ENCODE peak calls at places on chromosomes 13 and 19, in eight cellular contexts. One of them, this sample, is unnamed.

GRCh38 chr19:6076675-6077463 is 33.4 kb downstream of the RFX2 start:
- DNase-seq in astrocyte of the spinal cord: peak; percentile 91
- DNase-seq in upper lobe of left lung: no peak
- DNase-seq in fibroblast of lung: peak; percentile 94
- DNase-seq in osteocyte: no peak
- DNase-seq in epithelial cell of esophagus: peak; percentile 82
- DNase-seq in mucosa of descending colon: no peak
- DNase-seq in Caco-2: no peak
- DNase-seq in this sample: peak; percentile 87

GRCh38 chr13:49241296-49241695 is 6.4 kb upstream of the CDADC1 start:
- DNase-seq in astrocyte of the spinal cord: no peak
- DNase-seq in upper lobe of left lung: no peak
- DNase-seq in fibroblast of lung: no peak
- DNase-seq in osteocyte: no peak
- DNase-seq in epithelial cell of esophagus: no peak
- DNase-seq in mucosa of descending colon: no peak
- DNase-seq in Caco-2: no peak
- DNase-seq in this sample: no peak

GRCh38 chr19:44696939-44697669 is 1.8 kb upstream of the CEACAM16 start:
- DNase-seq in astrocyte of the spinal cord: no peak
- DNase-seq in upper lobe of left lung: peak; percentile 70
- DNase-seq in fibroblast of lung: no peak
- DNase-seq in osteocyte: no peak
- DNase-seq in epithelial cell of esophagus: no peak
- DNase-seq in mucosa of descending colon: no peak
- DNase-seq in Caco-2: no peak
- DNase-seq in this sample: no peak

GRCh38 chr13:71877280-71877653 is 10.3 kb upstream of the DACH1 start:
- DNase-seq in astrocyte of the spinal cord: no peak
- DNase-seq in upper lobe of left lung: no peak
- DNase-seq in fibroblast of lung: peak; percentile 8
- DNase-seq in osteocyte: no peak
- DNase-seq in epithelial cell of esophagus: no peak
- DNase-seq in mucosa of descending colon: no peak
- DNase-seq in Caco-2: peak; percentile 4
- DNase-seq in this sample: no peak

GRCh38 chr19:12205296-12205695 is 42.4 kb downstream of the ZNF136 start:
- DNase-seq in astrocyte of the spinal cord: no peak
- DNase-seq in upper lobe of left lung: no peak
- DNase-seq in fibroblast of lung: no peak
- DNase-seq in osteocyte: no peak
- DNase-seq in epithelial cell of esophagus: no peak
- DNase-seq in mucosa of descending colon: no peak
- DNase-seq in Caco-2: no peak
- DNase-seq in this sample: no peak

GRCh38 chr13:113532156-113532806 is 41.8 kb upstream of the DCUN1D2 start:
- DNase-seq in astrocyte of the spinal cord: peak; percentile 17
- DNase-seq in upper lobe of left lung: no peak
- DNase-seq in fibroblast of lung: peak; percentile 36
- DNase-seq in osteocyte: no peak
- DNase-seq in epithelial cell of esophagus: no peak
- DNase-seq in mucosa of descending colon: no peak
- DNase-seq in Caco-2: peak; percentile 80
- DNase-seq in this sample: no peak

GRCh38 chr13:100650321-100650720 is 24.3 kb downstream of the TMTC4 start:
- DNase-seq in astrocyte of the spinal cord: no peak
- DNase-seq in upper lobe of left lung: no peak
- DNase-seq in fibroblast of lung: no peak
- DNase-seq in osteocyte: no peak
- DNase-seq in epithelial cell of esophagus: no peak
- DNase-seq in mucosa of descending colon: no peak
- DNase-seq in Caco-2: no peak
- DNase-seq in this sample: no peak

GRCh38 chr19:1213391-1214286 is 8.1 kb downstream of the STK11 start:
- DNase-seq in astrocyte of the spinal cord: peak; percentile 54
- DNase-seq in upper lobe of left lung: peak; percentile 73
- DNase-seq in fibroblast of lung: peak; percentile 78
- DNase-seq in osteocyte: no peak
- DNase-seq in epithelial cell of esophagus: peak; percentile 98
- DNase-seq in mucosa of descending colon: peak; percentile 75
- DNase-seq in Caco-2: no peak
- DNase-seq in this sample: no peak

GRCh38 chr13:102905905-102906304 is 60.1 kb downstream of the ERCC5 start:
- DNase-seq in astrocyte of the spinal cord: no peak
- DNase-seq in upper lobe of left lung: no peak
- DNase-seq in fibroblast of lung: no peak
- DNase-seq in osteocyte: no peak
- DNase-seq in epithelial cell of esophagus: no peak
- DNase-seq in mucosa of descending colon: no peak
- DNase-seq in Caco-2: no peak
- DNase-seq in this sample: no peak

GRCh38 chr13:47843005-47843404 is 158.1 kb downstream of the SUCLA2 start:
- DNase-seq in astrocyte of the spinal cord: no peak
- DNase-seq in upper lobe of left lung: no peak
- DNase-seq in fibroblast of lung: no peak
- DNase-seq in osteocyte: no peak
- DNase-seq in epithelial cell of esophagus: no peak
- DNase-seq in mucosa of descending colon: no peak
- DNase-seq in Caco-2: no peak
- DNase-seq in this sample: no peak

GRCh38 chr13:54248306-54248705 is 1219.7 kb downstream of the OLFM4 start:
- DNase-seq in astrocyte of the spinal cord: no peak
- DNase-seq in upper lobe of left lung: no peak
- DNase-seq in fibroblast of lung: no peak
- DNase-seq in osteocyte: no peak
- DNase-seq in epithelial cell of esophagus: no peak
- DNase-seq in mucosa of descending colon: no peak
- DNase-seq in Caco-2: no peak
- DNase-seq in this sample: no peak

GRCh38 chr19:1767464-1767933 is 14.2 kb downstream of the ONECUT3 start:
- DNase-seq in astrocyte of the spinal cord: no peak
- DNase-seq in upper lobe of left lung: peak; percentile 28
- DNase-seq in fibroblast of lung: no peak
- DNase-seq in osteocyte: no peak
- DNase-seq in epithelial cell of esophagus: no peak
- DNase-seq in mucosa of descending colon: peak; percentile 61
- DNase-seq in Caco-2: peak; percentile 67
- DNase-seq in this sample: no peak

GRCh38 chr13:55087085-55087484 is 2053.6 kb upstream of the PRR20A start:
- DNase-seq in astrocyte of the spinal cord: no peak
- DNase-seq in upper lobe of left lung: no peak
- DNase-seq in fibroblast of lung: no peak
- DNase-seq in osteocyte: no peak
- DNase-seq in epithelial cell of esophagus: no peak
- DNase-seq in mucosa of descending colon: no peak
- DNase-seq in Caco-2: no peak
- DNase-seq in this sample: no peak

GRCh38 chr13:110109910-110110309 is 197.0 kb downstream of the COL4A1 start:
- DNase-seq in astrocyte of the spinal cord: peak; percentile 91
- DNase-seq in upper lobe of left lung: no peak
- DNase-seq in fibroblast of lung: peak; percentile 96
- DNase-seq in osteocyte: no peak
- DNase-seq in epithelial cell of esophagus: peak; percentile 75
- DNase-seq in mucosa of descending colon: peak; percentile 39
- DNase-seq in Caco-2: no peak
- DNase-seq in this sample: peak; percentile 83

GRCh38 chr13:106314417-106314816 is 221.0 kb downstream of the EFNB2 start:
- DNase-seq in astrocyte of the spinal cord: no peak
- DNase-seq in upper lobe of left lung: no peak
- DNase-seq in fibroblast of lung: no peak
- DNase-seq in osteocyte: no peak
- DNase-seq in epithelial cell of esophagus: no peak
- DNase-seq in mucosa of descending colon: no peak
- DNase-seq in Caco-2: no peak
- DNase-seq in this sample: no peak

GRCh38 chr19:2199215-2199614 is 35.5 kb downstream of the DOT1L start:
- DNase-seq in astrocyte of the spinal cord: no peak
- DNase-seq in upper lobe of left lung: no peak
- DNase-seq in fibroblast of lung: no peak
- DNase-seq in osteocyte: no peak
- DNase-seq in epithelial cell of esophagus: no peak
- DNase-seq in mucosa of descending colon: no peak
- DNase-seq in Caco-2: no peak
- DNase-seq in this sample: no peak

DNA sequence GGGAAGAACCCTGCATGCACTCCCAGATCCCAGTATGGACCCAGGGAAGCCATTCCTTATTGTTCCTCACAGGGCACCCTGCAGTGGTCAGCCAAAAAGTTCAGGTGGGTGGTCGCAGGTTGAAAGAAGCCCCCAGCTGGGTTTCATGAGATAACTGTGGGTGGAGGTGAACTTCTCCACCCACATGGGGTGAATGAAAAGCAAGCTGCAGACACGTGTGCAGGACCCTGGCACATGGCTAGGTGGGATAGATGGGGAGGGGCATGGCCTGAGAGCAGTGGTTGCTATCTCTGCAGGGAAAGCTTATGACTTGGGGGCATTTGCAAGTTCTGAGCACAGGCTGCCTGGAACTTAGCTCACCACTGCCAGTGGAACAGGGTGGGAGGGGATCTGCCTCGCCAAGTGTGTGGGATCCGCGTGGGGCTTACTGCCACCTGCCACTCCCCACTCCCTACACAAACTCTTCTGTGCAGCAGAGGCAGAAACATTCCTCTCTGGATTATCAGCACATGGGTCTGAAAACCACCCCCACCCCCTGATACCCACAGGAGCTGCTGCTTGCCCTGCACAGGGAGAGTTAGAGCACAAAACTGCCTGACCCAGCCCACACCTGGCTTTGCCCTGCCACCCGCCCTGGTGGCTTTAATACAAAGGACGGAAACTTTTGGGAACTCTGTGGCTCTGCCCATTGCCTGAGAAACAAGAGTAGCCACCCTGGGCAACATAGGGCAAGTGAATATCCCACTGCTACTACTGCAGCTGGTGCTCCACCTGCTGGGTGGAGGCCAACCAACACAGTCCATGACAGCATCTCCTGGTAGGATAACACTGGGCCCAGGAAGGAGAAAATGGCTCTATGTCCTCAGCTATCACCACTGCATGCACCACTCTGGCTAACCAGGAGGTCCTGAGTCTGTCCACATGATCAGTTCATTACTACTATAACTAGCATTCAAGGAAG is 24.4 kb downstream of the PLA2G4C start:
- DNase-seq in astrocyte of the spinal cord: no peak
- DNase-seq in upper lobe of left lung: no peak
- DNase-seq in fibroblast of lung: no peak
- DNase-seq in osteocyte: no peak
- DNase-seq in epithelial cell of esophagus: no peak
- DNase-seq in mucosa of descending colon: no peak
- DNase-seq in Caco-2: peak; percentile 34
- DNase-seq in this sample: no peak
- TF ChIP-seq CTCF in astrocyte of the spinal cord: peak; percentile 8
- TF ChIP-seq CTCF in upper lobe of left lung: no peak
- TF ChIP-seq CTCF in fibroblast of lung: no peak
- TF ChIP-seq CTCF in osteocyte: no peak
- TF ChIP-seq CTCF in epithelial cell of esophagus: no peak
- TF ChIP-seq CTCF in mucosa of descending colon: no peak
- TF ChIP-seq CTCF in Caco-2: peak; percentile 50
- TF ChIP-seq CTCF in this sample: no peak

DNA sequence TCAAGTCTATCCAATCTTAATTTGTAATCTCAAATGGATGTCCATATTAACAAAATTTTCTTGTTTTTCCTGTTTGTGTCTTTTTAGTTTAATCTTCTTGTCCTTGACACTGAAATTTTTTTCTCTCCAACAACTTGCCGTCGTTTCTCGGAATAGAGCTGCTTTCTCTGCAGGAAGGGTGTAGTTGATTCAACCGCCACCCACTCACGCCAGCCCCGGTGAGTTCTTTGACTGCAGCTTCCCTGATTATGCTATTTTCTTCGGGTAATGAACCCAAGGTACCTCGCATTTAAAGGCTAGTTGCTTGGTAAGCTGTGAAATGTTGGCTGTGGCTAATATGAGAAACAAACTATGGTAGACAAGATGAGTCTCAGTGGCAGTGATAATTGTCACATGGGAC is 72.2 kb downstream of the DPRX start:
- DNase-seq in astrocyte of the spinal cord: no peak
- DNase-seq in upper lobe of left lung: no peak
- DNase-seq in fibroblast of lung: no peak
- DNase-seq in osteocyte: no peak
- DNase-seq in epithelial cell of esophagus: no peak
- DNase-seq in mucosa of descending colon: no peak
- DNase-seq in Caco-2: no peak
- DNase-seq in this sample: no peak
- TF ChIP-seq CTCF in astrocyte of the spinal cord: no peak
- TF ChIP-seq CTCF in upper lobe of left lung: no peak
- TF ChIP-seq CTCF in fibroblast of lung: no peak
- TF ChIP-seq CTCF in osteocyte: no peak
- TF ChIP-seq CTCF in epithelial cell of esophagus: no peak
- TF ChIP-seq CTCF in mucosa of descending colon: no peak
- TF ChIP-seq CTCF in Caco-2: no peak
- TF ChIP-seq CTCF in this sample: no peak

DNA sequence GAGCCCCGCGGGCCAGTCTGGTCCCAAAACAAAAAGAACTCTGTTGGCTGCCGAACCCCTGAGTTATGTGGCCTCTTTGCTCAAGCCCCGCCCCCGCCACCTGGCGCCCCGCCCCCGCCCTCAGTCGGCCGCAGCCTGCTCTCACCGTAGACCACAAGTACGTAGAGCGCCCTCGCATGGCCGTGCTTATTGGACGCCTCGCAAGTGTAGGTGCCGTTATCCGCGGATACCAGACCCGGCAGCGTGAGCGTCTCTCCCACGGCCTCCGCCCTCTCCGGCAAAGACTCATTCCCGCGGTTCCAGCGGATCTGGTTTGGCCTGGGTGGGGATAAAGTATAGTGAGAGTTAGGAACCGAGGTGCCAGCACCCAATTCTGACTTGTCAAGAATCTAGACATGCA is 5.5 kb upstream of the ZNF428 start:
- DNase-seq in astrocyte of the spinal cord: no peak
- DNase-seq in upper lobe of left lung: peak; percentile 66
- DNase-seq in fibroblast of lung: no peak
- DNase-seq in osteocyte: no peak
- DNase-seq in epithelial cell of esophagus: peak; percentile 71
- DNase-seq in mucosa of descending colon: peak; percentile 88
- DNase-seq in Caco-2: no peak
- DNase-seq in this sample: no peak
- TF ChIP-seq CTCF in astrocyte of the spinal cord: no peak
- TF ChIP-seq CTCF in upper lobe of left lung: no peak
- TF ChIP-seq CTCF in fibroblast of lung: no peak
- TF ChIP-seq CTCF in osteocyte: no peak
- TF ChIP-seq CTCF in epithelial cell of esophagus: peak; percentile 39
- TF ChIP-seq CTCF in mucosa of descending colon: peak; percentile 29
- TF ChIP-seq CTCF in Caco-2: no peak
- TF ChIP-seq CTCF in this sample: no peak

DNA sequence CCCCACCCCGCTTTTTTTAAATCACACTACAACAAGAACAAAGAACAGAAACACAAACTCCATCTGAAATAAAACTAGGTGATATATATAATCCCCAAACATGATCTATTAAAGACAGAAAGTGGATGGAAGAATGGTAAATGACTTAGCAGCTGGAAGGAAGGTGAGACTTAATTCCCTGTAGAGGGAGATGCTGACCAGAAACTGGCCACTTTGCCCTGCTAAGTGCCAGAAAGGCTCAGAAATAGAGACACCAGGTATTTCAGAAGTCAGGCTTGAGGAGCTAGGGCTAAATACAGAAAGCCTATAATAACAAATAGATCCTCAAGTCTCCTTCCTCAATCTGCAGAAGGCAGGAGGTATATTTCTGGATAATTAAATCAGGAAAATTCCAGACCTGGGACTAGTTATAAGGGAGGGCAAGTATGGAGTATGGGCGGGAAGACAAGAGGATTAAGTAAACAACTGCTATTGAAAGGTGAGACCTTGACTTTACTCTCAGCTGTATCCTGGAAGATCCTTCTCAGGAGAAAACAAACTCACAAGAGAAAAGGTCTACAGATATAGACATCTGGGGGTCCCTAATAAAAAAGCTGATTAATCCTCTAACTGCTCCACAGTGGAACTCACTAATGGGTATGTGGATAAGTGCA is 32.2 kb downstream of the MTRF1 start:
- DNase-seq in astrocyte of the spinal cord: no peak
- DNase-seq in upper lobe of left lung: no peak
- DNase-seq in fibroblast of lung: no peak
- DNase-seq in osteocyte: no peak
- DNase-seq in epithelial cell of esophagus: no peak
- DNase-seq in mucosa of descending colon: no peak
- DNase-seq in Caco-2: no peak
- DNase-seq in this sample: no peak
- TF ChIP-seq CTCF in astrocyte of the spinal cord: no peak
- TF ChIP-seq CTCF in upper lobe of left lung: no peak
- TF ChIP-seq CTCF in fibroblast of lung: no peak
- TF ChIP-seq CTCF in osteocyte: no peak
- TF ChIP-seq CTCF in epithelial cell of esophagus: no peak
- TF ChIP-seq CTCF in mucosa of descending colon: no peak
- TF ChIP-seq CTCF in Caco-2: no peak
- TF ChIP-seq CTCF in this sample: no peak

This sample was measured in AG09319.